ENCODE peak calls at places on chromosomes 4 and X, in six cellular contexts. G, E, T, P, Z and D are unnamed samples.

GRCh38 chr4:147975902-147976301 is 244.0 kb downstream of the ARHGAP10 start:
- DNase-seq in G (no peak), E (no peak), T (no peak), P (peak; percentile 16), Z (no peak), D (no peak)

GRCh38 chr4:98648602-98649001 is 9.8 kb downstream of the TSPAN5 start:
- DNase-seq in G (no peak), E (no peak), T (no peak), P (peak; percentile 63), Z (no peak), D (no peak)

GRCh38 chr4:181504846-181505374 is 738.3 kb upstream of the TENM3 start:
- DNase-seq in G (no peak), E (no peak), T (no peak), P (no peak), Z (no peak), D (no peak)

GRCh38 chr4:179595671-179596410 is 2153.6 kb upstream of the AGA start:
- DNase-seq in G (no peak), E (no peak), T (peak; percentile 16), P (no peak), Z (no peak), D (no peak)

GRCh38 chrX:74458738-74459137 is 37.4 kb downstream of the SLC16A2 start:
- DNase-seq in G (no peak), E (no peak), T (no peak), P (peak; percentile 72), Z (no peak), D (peak; percentile 77)

GRCh38 chr4:80538276-80538926 is 202.9 kb downstream of the CFAP299 start:
- DNase-seq in G (no peak), E (no peak), T (no peak), P (no peak), Z (no peak), D (no peak)

GRCh38 chr4:124053872-124054538 is 657.4 kb downstream of the SPRY1 start:
- DNase-seq in G (no peak), E (no peak), T (no peak), P (peak; percentile 33), Z (no peak), D (no peak)

GRCh38 chr4:41507292-41507933 is 30.5 kb upstream of the LIMCH1 start:
- DNase-seq in G (no peak), E (no peak), T (no peak), P (peak; percentile 53), Z (no peak), D (no peak)

GRCh38 chr4:67593741-67594175 is 35.2 kb downstream of the STAP1 start:
- DNase-seq in G (no peak), E (no peak), T (no peak), P (peak; percentile 91), Z (no peak), D (no peak)

DNA sequence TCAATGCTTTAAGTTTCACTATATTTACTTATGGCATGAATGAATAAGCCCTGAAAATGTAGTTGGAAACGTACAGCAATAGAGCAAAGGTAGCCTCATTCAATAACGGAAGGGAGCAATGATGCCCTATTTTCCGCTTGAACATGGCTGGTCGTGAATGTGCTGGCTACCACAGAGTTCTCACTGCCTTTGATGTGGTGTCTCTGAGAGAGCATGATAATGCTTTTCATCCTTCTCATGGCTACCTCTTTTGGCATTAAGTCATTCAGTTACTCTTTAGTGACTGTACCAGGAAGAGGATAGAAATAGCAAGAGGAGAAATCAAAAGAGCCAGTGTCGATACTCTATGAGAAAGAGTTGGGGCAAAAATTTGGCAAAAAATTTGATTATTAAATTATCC is 308.0 kb downstream of the PPP3CA start:
- DNase-seq in G (no peak), E (no peak), T (no peak), P (no peak), Z (no peak), D (no peak)
- H3K4me1 ChIP-seq in G (no peaks in the 10 kb centered on the region), E (no peaks in the 10 kb centered on the region), T (no peaks in the 10 kb centered on the region), P (peaks cover 9% of the 10 kb centered on the region), Z (no peaks in the 10 kb centered on the region), D (no peaks in the 10 kb centered on the region)

GRCh38 chr4:112377127-112377635 is 80.0 kb downstream of the ALPK1 start:
- DNase-seq in G (no peak), E (no peak), T (no peak), P (no peak), Z (no peak), D (no peak)

GRCh38 chr4:112381996-112382692 is 85.0 kb downstream of the ALPK1 start:
- DNase-seq in G (no peak), E (no peak), T (no peak), P (no peak), Z (no peak), D (no peak)

GRCh38 chr4:112379306-112379705 is 82.1 kb downstream of the ALPK1 start:
- DNase-seq in G (no peak), E (no peak), T (no peak), P (no peak), Z (peak; percentile 60), D (no peak)

GRCh38 chr4:112377701-112378620 is 80.8 kb downstream of the ALPK1 start:
- DNase-seq in G (no peak), E (no peak), T (no peak), P (no peak), Z (peak; percentile 67), D (no peak)

DNA sequence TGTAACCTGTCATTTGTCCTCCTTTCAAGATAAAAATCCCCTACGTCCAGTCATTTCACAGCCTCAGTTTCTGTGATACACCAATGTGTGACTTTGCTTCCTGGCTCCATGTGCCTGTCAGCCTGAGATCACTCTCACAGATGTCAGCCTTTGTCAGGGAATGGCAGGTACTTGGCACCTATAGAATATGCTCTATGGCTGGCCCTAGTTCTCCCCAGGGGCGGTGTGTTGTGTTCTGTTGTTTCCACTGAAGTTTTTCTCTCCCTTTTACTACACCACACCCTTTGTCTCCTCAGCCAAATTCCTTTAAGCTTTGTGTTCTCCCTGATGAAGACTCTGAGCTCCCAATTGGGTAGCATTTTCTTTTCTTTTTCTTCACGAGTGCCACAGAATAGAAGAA is 81.7 kb downstream of the ALPK1 start:
- DNase-seq in G (no peak), E (no peak), T (no peak), P (no peak), Z (peak; percentile 57), D (peak; percentile 50)
- H3K4me3 ChIP-seq in G (no peak overlapping the region), E (no peak overlapping the region), T (no peak overlapping the region), P (no peak overlapping the region), Z (no peak overlapping the region), D (no peak overlapping the region)

DNA sequence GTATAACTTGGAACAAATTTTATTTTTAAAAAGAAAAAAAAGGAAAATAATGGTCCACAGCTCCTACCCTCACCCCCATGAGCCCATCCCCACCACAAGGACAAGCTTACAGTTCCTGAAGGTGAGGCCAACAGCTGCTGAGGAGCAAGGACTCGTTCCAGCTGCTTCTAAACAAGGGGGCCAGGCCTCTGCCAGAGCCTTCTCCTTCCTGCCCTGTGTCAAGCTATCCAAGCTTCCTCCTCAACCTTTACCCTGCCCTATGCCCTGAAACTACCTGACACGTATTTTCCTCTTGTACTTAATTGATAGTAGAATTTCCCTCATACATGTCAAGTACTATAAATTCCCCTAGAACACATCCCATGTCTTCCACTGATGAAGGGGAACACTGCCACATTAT is 8.8 kb downstream of the SH3D19 start:
- DNase-seq in G (no peak), E (no peak), T (no peak), P (no peak), Z (no peak), D (no peak)
- H3K4me1 ChIP-seq in G (no peaks in the 10 kb centered on the region), E (peaks cover 84% of the 10 kb centered on the region), T (no peaks in the 10 kb centered on the region), P (peaks cover 23% of the 10 kb centered on the region), Z (no peaks in the 10 kb centered on the region), D (peaks cover 5% of the 10 kb centered on the region)

GRCh38 chrX:19846995-19847790 is 40.2 kb downstream of the SH3KBP1 start:
- DNase-seq in G (no peak), E (no peak), T (peak; percentile 57), P (peak; percentile 84), Z (no peak), D (no peak)
- H3K4me3 ChIP-seq in G (no peak overlapping the region), E (no peak overlapping the region), T (no peak overlapping the region), P (no peak overlapping the region), Z (no peak overlapping the region), D (no peak overlapping the region)